ENCODE peak calls at places on chromosome 19, in four cellular contexts. B, F, X and L are unnamed samples.

GRCh38 chr19:55809381-55810058 is 22.3 kb downstream of the NLRP11 start:
- DNase-seq in F (no peak), X (peak), B (peak), L (peak)

GRCh38 chr19:19539738-19540703 is 2.0 kb downstream of the CILP2 start:
- DNase-seq in B (peak), X (peak), F (no peak), L (peak)

GRCh38 chr19:11208526-11209471 is 11.5 kb upstream of the KANK2 start:
- DNase-seq in X (no peak), B (no peak), F (no peak), L (no peak)

GRCh38 chr19:47467914-47468313 is 3.8 kb downstream of the SLC8A2 start:
- DNase-seq in X (no peak), F (no peak), B (no peak), L (no peak)

GRCh38 chr19:38656171-38656981 is 8.9 kb downstream of the ACTN4 start:
- DNase-seq in F (no peak), X (no peak), B (peak), L (no peak)

GRCh38 chr19:900302-901111 is 7.2 kb downstream of the RNU6-9 start:
- DNase-seq in X (peak), F (no peak), B (peak), L (no peak)

GRCh38 chr19:2949939-2950285 is 5.1 kb upstream of the ZNF77 start:
- DNase-seq in B (no peak), F (no peak), X (no peak), L (no peak)

GRCh38 chr19:3115916-3116602 is 19.8 kb upstream of the GNA15 start:
- DNase-seq in B (no peak), F (no peak), X (no peak), L (no peak)

GRCh38 chr19:48508729-48509310 is 2.8 kb downstream of the LMTK3 start:
- DNase-seq in F (no peak), X (no peak), B (no peak), L (no peak)

GRCh38 chr19:41887711-41888382 is 4.9 kb downstream of the ARHGEF1 start:
- DNase-seq in F (no peak), B (peak), X (peak), L (no peak)

GRCh38 chr19:38911388-38912004 is 490 bp downstream of the CCER2 start:
- DNase-seq in B (no peak), F (no peak), X (no peak), L (no peak)

GRCh38 chr19:48896191-48896720 is 2.3 kb downstream of the TULP2 start:
- DNase-seq in B (no peak), X (peak), F (no peak), L (peak)